ENCODE peak calls at places on chromosome 20, in nine cellular contexts. E is OCI-LY7, B is MM.1S, I is lower lobe of right lung, O is pancreas, A is hepatocyte, U is sigmoid colon, D is tibial artery, Z is RWPE2. Y is an unnamed sample.

GRCh38 chr20:64180673-64181072 is 16.4 kb downstream of the MYT1 start:
- DNase-seq in I (peak; percentile 3), U (no peak), B (no peak), Z (no peak), O (no peak), E (no peak), D (no peak), A (no peak), Y (no peak)

GRCh38 chr20:38873050-38873581 is 53.1 kb upstream of the FAM83D start:
- DNase-seq in Z (peak; percentile 77), U (no peak), B (peak; percentile 91), D (peak; percentile 48), E (peak; percentile 73), A (no peak), I (no peak), O (no peak), Y (no peak)

GRCh38 chr20:52801628-52802006 is 170.5 kb upstream of the TSHZ2 start:
- DNase-seq in A (no peak), Z (no peak), I (no peak), E (no peak), U (no peak), D (no peak), O (peak; percentile 35), B (no peak), Y (peak; percentile 43)

GRCh38 chr20:24778585-24779031 is 170.5 kb upstream of the CST7 start:
- DNase-seq in O (no peak), E (no peak), A (no peak), U (peak; percentile 61), D (peak; percentile 60), I (no peak), B (no peak), Z (peak; percentile 37), Y (no peak)

GRCh38 chr20:815914-816606 is 17.5 kb upstream of the FAM110A start:
- DNase-seq in Z (no peak), U (no peak), E (peak; percentile 74), I (peak; percentile 68), O (no peak), D (peak; percentile 75), A (peak; percentile 75), B (peak; percentile 63), Y (peak; percentile 46)

GRCh38 chr20:1423625-1424106 is 30.8 kb upstream of the FKBP1A start:
- DNase-seq in Z (no peak), B (peak; percentile 41), I (peak; percentile 53), D (no peak), E (peak; percentile 34), A (peak; percentile 84), O (no peak), U (no peak), Y (no peak)

GRCh38 chr20:63972312-63973159 is 2.8 kb upstream of the ZNF512B start:
- DNase-seq in I (no peak), B (no peak), U (peak; percentile 71), E (no peak), O (peak; percentile 38), A (no peak), Z (peak; percentile 85), D (no peak), Y (peak; percentile 29)

GRCh38 chr20:8020314-8021079 is 936 bp upstream of the TMX4 start:
- DNase-seq in E (peak; percentile 82), Z (no peak), I (no peak), B (peak; percentile 72), U (no peak), D (no peak), A (no peak), O (no peak), Y (no peak)

GRCh38 chr20:48284837-48285236 is 499.6 kb upstream of the SULF2 start:
- DNase-seq in A (no peak), U (no peak), I (no peak), B (no peak), O (no peak), Z (peak; percentile 59), D (no peak), E (no peak), Y (no peak)

GRCh38 chr20:24051160-24051559 is 62.6 kb upstream of the GGTLC1 start:
- DNase-seq in D (no peak), Z (no peak), A (no peak), E (no peak), O (no peak), U (no peak), I (no peak), B (no peak), Y (no peak)

GRCh38 chr20:7285918-7286556 is 518.6 kb downstream of the BMP2 start:
- DNase-seq in A (peak; percentile 92), Z (no peak), E (peak; percentile 66), U (peak; percentile 82), D (peak; percentile 80), I (peak; percentile 62), B (peak; percentile 78), O (peak; percentile 63), Y (peak; percentile 61)

GRCh38 chr20:4918473-4918872 is 82.8 kb downstream of the SLC23A2 start:
- DNase-seq in U (no peak), Z (no peak), O (no peak), E (peak; percentile 62), A (no peak), I (no peak), B (peak; percentile 84), D (no peak), Y (no peak)

GRCh38 chr20:44407402-44408184 is 52.1 kb downstream of the HNF4A start:
- DNase-seq in B (no peak), I (no peak), U (no peak), D (no peak), E (no peak), O (no peak), A (peak; percentile 92), Z (peak; percentile 99), Y (no peak)

GRCh38 chr20:2004171-2004570 is 10.3 kb upstream of the PDYN start:
- DNase-seq in A (no peak), D (no peak), I (no peak), O (no peak), U (no peak), Z (no peak), B (no peak), E (no peak), Y (no peak)

GRCh38 chr20:38414769-38415450 is 20.2 kb downstream of the SNHG17 start:
- DNase-seq in B (no peak), U (no peak), I (no peak), A (no peak), Z (no peak), O (no peak), E (no peak), D (no peak), Y (no peak)

GRCh38 chr20:47172579-47172978 is 183.9 kb downstream of the ZMYND8 start:
- DNase-seq in O (no peak), U (no peak), D (no peak), E (no peak), B (no peak), A (no peak), Z (peak; percentile 84), I (no peak), Y (no peak)

GRCh38 chr20:63979549-63980316 is at the start of gene SAMD10:
- DNase-seq in U (no peak), E (peak; percentile 73), O (peak; percentile 88), A (peak; percentile 80), I (no peak), B (peak; percentile 67), Z (peak; percentile 87), D (peak; percentile 69), Y (no peak)

GRCh38 chr20:11716239-11716944 is 201.3 kb upstream of the BTBD3 start:
- DNase-seq in A (peak; percentile 66), O (no peak), Z (no peak), U (no peak), B (no peak), I (no peak), E (peak; percentile 2), D (no peak), Y (no peak)

GRCh38 chr20:33261465-33261864 is 21.5 kb upstream of the BPIFB1 start:
- DNase-seq in B (no peak), U (no peak), O (no peak), I (no peak), A (no peak), Z (peak; percentile 33), D (peak; percentile 10), E (no peak), Y (no peak)

DNA sequence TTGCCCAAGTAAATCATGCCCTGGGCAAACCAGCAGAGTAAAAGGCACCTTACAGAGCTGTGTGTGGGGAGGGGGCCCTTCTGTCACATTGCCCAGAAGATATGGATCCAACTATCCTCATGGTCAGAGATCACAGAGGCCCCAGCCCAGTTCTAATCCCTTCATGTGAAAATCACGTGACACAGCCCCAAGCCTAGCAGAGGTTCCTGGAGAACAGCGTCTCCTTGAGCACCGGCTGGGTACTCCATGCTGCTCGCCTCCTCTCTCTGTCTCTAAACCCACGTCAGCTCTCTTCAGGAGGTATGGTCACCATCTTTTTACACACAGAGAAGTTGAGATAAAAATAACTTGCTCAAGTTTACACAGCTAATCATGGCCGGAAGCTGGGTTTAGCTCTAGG is 230.2 kb downstream of the ANKRD60 start:
- DNase-seq in B (no peak), D (peak; percentile 44), U (peak; percentile 25), Z (no peak), I (no peak), E (no peak), O (no peak), A (no peak), Y (no peak)
- TF ChIP-seq CTCF in B (no peak), D (no peak), U (no peak), Z (no peak), I (no peak), E (no peak), O (no peak), A (no peak), Y (no peak)

DNA sequence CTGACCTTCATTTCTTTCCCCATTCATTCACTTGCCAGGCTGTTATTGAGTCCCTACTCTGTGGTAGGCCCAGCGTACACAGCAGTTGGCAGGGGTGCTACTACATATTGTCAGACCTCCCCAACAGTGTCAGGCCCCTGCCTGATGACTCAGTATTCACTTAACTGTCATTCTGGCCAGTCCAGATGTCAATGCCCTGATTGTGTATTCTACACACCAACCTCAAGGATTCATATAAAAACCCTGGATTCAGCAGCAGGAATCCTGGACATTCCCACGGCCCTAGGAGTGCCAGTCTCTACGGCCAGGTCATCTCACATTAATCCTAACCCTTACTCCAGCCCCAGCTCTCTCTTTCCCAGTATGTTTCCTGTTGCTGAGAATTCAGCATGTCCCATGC is 151.5 kb downstream of the TASP1 start:
- DNase-seq in B (no peak), I (no peak), Z (no peak), U (no peak), E (no peak), A (no peak), O (no peak), D (no peak), Y (no peak)
- H3K4me3 ChIP-seq in B (no peak overlapping the region), I (no peak overlapping the region), Z (no peak overlapping the region), U (no peak overlapping the region), E (no peak overlapping the region), A (no peak overlapping the region), O (no peak overlapping the region), D (no peak overlapping the region), Y (no peak overlapping the region)

DNA sequence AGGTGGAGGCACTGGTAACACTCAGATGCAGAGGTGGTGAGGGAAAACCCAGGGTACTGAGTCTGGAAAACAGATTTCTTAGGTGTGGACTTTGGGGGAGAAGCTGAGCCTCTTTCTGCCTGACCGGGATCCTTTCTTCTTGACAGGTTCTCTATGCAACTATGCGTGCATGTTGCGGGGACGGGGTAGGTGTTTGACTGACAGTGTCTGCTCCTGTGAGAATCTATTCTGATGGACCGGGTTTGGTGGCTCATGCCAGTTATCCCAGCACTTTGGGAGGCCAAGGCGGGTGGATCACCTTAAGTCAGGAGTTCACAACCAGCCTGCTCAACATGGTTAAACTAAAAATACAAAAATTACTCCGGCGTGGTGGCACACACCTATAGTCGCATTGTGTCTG is 27.9 kb upstream of the ID1 start:
- DNase-seq in U (no peak), E (no peak), B (no peak), O (no peak), A (peak; percentile 1), Z (peak; percentile 76), I (no peak), D (no peak), Y (no peak)
- H3K27ac ChIP-seq in U (no peak overlapping the region), E (no peak overlapping the region), B (no peak overlapping the region), O (no peak overlapping the region), A (no peak overlapping the region), Z (no peak overlapping the region), I (no peak overlapping the region), D (no peak overlapping the region), Y (no peak overlapping the region)

GRCh38 chr20:50278684-50279531 is 88.3 kb downstream of the CEBPB start:
- DNase-seq in I (peak; percentile 91), B (no peak), O (peak; percentile 89), D (peak; percentile 96), U (peak; percentile 81), Z (peak; percentile 83), A (peak; percentile 61), E (no peak), Y (peak; percentile 85)
- TF ChIP-seq CTCF in I (peak; percentile 42), B (no peak), O (peak; percentile 7), D (peak; percentile 60), U (peak; percentile 20), Z (peak; percentile 48), A (no peak), E (no peak), Y (peak; percentile 56)